ENCODE peak calls at places on chromosomes 3 and 15, in five cellular contexts. L is HCT116, S is fibroblast of lung, Z is cardiac muscle cell, J is testis. O is an unnamed sample.
A peak's percentile ranks its signal among the peaks of the same experiment; 100 is the strongest.

GRCh38 chr15:69766156-69766555 is 313.5 kb downstream of the RPLP1 start:
- DNase-seq in Z (no peak), L (no peak), J (no peak), S (no peak), O (no peak)

GRCh38 chr3:138400651-138401070 is 33.8 kb upstream of the ESYT3 start:
- DNase-seq in Z (peak; percentile 38), S (no peak), L (no peak), J (no peak), O (no peak)

GRCh38 chr3:118277803-118278202 is 756.8 kb downstream of the IGSF11 start:
- DNase-seq in S (no peak), L (no peak), Z (no peak), J (no peak), O (no peak)

GRCh38 chr3:50600841-50601591 is 10.6 kb downstream of the CISH start:
- DNase-seq in L (peak; percentile 77), J (peak; percentile 95), Z (peak; percentile 91), S (peak; percentile 98), O (peak; percentile 98)

GRCh38 chr15:89837134-89837829 is 22.6 kb upstream of the ANPEP start:
- DNase-seq in J (no peak), L (no peak), S (peak; percentile 33), Z (no peak), O (no peak)

GRCh38 chr3:78908236-78908635 is 859.6 kb downstream of the ROBO1 start:
- DNase-seq in Z (no peak), J (no peak), L (no peak), S (peak; percentile 73), O (no peak)

GRCh38 chr3:52123106-52123708 is 31.0 kb downstream of the POC1A start:
- DNase-seq in L (peak; percentile 37), J (peak; percentile 83), Z (peak; percentile 80), S (peak; percentile 61), O (peak; percentile 74)

GRCh38 chr15:63435416-63435815 is 53.8 kb upstream of the CA12 start:
- DNase-seq in Z (no peak), L (no peak), J (no peak), S (no peak), O (no peak)

GRCh38 chr3:187223799-187224198 is 26.5 kb downstream of the RTP1 start:
- DNase-seq in L (no peak), Z (no peak), S (no peak), J (no peak), O (no peak)
- H3K4me1 ChIP-seq in L (no peaks in the 10 kb centered on the region), Z (no peaks in the 10 kb centered on the region), S (peaks cover 11% of the 10 kb centered on the region), J (no peaks in the 10 kb centered on the region), O (no peaks in the 10 kb centered on the region)

GRCh38 chr3:101039285-101039684 is 46.1 kb upstream of the ABI3BP start:
- DNase-seq in S (no peak), J (no peak), L (no peak), Z (peak; percentile 7), O (peak; percentile 7)

GRCh38 chr3:101036676-101037075 is 43.5 kb upstream of the ABI3BP start:
- DNase-seq in L (peak; percentile 2), Z (no peak), S (no peak), J (no peak), O (no peak)

GRCh38 chr3:101037613-101038012 is 44.4 kb upstream of the ABI3BP start:
- DNase-seq in S (no peak), J (no peak), L (no peak), Z (no peak), O (no peak)

GRCh38 chr3:101038393-101038792 is 45.2 kb upstream of the ABI3BP start:
- DNase-seq in L (no peak), Z (no peak), J (no peak), S (peak; percentile 11), O (no peak)

GRCh38 chr3:101038880-101039279 is 45.7 kb upstream of the ABI3BP start:
- DNase-seq in Z (no peak), L (no peak), S (no peak), J (no peak), O (no peak)
- TF ChIP-seq CTCF in Z (no peak), L (no peak), S (no peak), J (no peak), O (no peak)

GRCh38 chr15:85870216-85871014 is 75.7 kb upstream of the KLHL25 start:
- DNase-seq in Z (no peak), L (no peak), S (no peak), J (no peak), O (no peak)

GRCh38 chr15:85871545-85871944 is 76.8 kb upstream of the KLHL25 start:
- DNase-seq in Z (no peak), S (no peak), J (no peak), L (no peak), O (no peak)

GRCh38 chr15:85874236-85874635 is 79.5 kb upstream of the KLHL25 start:
- DNase-seq in S (no peak), L (no peak), Z (no peak), J (no peak), O (no peak)

GRCh38 chr15:85869124-85869523 is 74.4 kb upstream of the KLHL25 start:
- DNase-seq in J (no peak), L (no peak), S (no peak), Z (no peak), O (no peak)

DNA sequence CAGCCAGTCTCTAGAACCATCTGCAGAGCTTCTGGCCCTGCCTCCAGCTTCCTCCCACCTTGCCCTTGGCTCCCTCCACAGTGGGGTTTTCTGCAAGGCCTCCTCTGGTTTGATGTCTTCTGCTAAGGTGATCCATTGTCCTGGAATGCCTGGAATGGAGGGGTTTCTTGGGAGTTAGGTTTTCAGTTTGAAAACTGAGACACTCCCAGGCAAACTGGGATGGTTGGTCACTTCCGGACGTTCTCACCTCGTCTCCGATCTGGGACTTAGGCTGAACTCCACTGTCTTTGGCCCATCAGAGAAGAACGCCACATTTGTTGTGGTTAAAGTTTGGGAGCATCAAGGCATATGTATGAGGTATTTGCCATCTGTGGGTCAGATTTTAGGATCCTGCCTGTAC is 77.4 kb upstream of the KLHL25 start:
- DNase-seq in L (no peak), S (no peak), Z (no peak), J (no peak), O (no peak)
- H3K4me1 ChIP-seq in L (no peaks in the 10 kb centered on the region), S (no peaks in the 10 kb centered on the region), Z (no peaks in the 10 kb centered on the region), J (no peaks in the 10 kb centered on the region), O (no peaks in the 10 kb centered on the region)

GRCh38 chr3:72786668-72787067 is 61.6 kb downstream of the SHQ1 start:
- DNase-seq in L (no peak), S (no peak), Z (no peak), J (no peak), O (no peak)

GRCh38 chr3:72794079-72794478 is 54.2 kb downstream of the SHQ1 start:
- DNase-seq in Z (no peak), J (no peak), S (no peak), L (no peak), O (no peak)

DNA sequence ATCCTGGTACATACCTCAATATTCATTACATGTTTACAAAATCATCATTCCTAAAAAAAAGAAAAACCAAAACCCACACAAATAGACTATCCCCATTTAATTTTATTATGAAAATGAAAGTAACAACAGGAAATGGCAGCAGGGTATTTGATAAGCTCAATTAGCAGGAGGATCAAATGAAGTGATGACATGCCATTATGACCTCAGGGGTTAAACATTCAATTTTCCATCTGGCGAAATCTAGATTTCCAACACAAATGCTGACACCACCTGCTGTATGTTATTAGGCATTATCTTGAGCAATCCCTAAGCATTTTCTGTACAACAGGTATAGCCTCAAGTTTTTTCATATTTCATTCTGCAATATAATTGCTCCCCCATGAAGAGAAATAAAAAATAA is 57.1 kb downstream of the SHQ1 start:
- DNase-seq in S (no peak), Z (no peak), L (no peak), J (no peak), O (no peak)
- TF ChIP-seq CTCF in S (no peak), Z (no peak), L (no peak), J (no peak), O (no peak)